ENCODE peak calls at places on chromosomes 16 and 17, in seven cellular contexts. N is fibroblast of mammary gland, P is dorsolateral prefrontal cortex, W is islet precursor cell, L is NCI-H774, O is endothelial cell, A is PC-9. D is an unnamed sample.

GRCh38 chr16:70589998-70590471 is 56.3 kb upstream of the IL34 start:
- DNase-seq in O (no peak), N (peak; percentile 36), P (no peak), L (no peak), W (no peak), A (no peak), D (no peak)

GRCh38 chr16:16163571-16163970 is 59.7 kb downstream of the ABCC6 start:
- DNase-seq in A (no peak), W (no peak), L (no peak), N (no peak), O (no peak), P (no peak), D (no peak)

GRCh38 chr16:30063278-30063892 is 2.2 kb upstream of the ALDOA start:
- DNase-seq in L (no peak), O (no peak), A (no peak), P (no peak), N (no peak), W (no peak), D (no peak)

GRCh38 chr17:157901-158300 is 20.5 kb downstream of the SCGB1C2 start:
- DNase-seq in A (no peak), N (no peak), O (no peak), L (no peak), W (no peak), P (no peak), D (no peak)

GRCh38 chr16:74774223-74775139 is at the start of gene FA2H:
- DNase-seq in O (peak; percentile 63), W (peak; percentile 97), N (no peak), P (peak; percentile 95), A (peak; percentile 84), L (peak; percentile 81), D (peak; percentile 94)

GRCh38 chr17:15185625-15185991 is 79.5 kb downstream of the PMP22 start:
- DNase-seq in P (no peak), N (peak; percentile 86), L (no peak), A (no peak), W (no peak), O (no peak), D (no peak)

GRCh38 chr16:30649725-30650368 is 913 bp upstream of the PRR14 start:
- DNase-seq in L (no peak), P (no peak), N (no peak), W (no peak), A (no peak), O (no peak), D (no peak)

GRCh38 chr17:45946841-45947256 is 52.2 kb upstream of the STH start:
- DNase-seq in P (no peak), O (no peak), A (no peak), N (no peak), L (no peak), W (no peak), D (no peak)

GRCh38 chr16:19912445-19913305 is 28.0 kb upstream of the GPRC5B start:
- DNase-seq in A (no peak), L (no peak), N (peak; percentile 83), O (no peak), W (peak; percentile 86), P (no peak), D (no peak)

GRCh38 chr17:40176409-40177110 is 710 bp upstream of the RAPGEFL1 start:
- DNase-seq in P (no peak), O (no peak), N (no peak), A (peak; percentile 67), W (no peak), L (peak; percentile 26), D (no peak)

GRCh38 chr17:78677303-78678219 is 100.4 kb upstream of the DNAH17 start:
- DNase-seq in A (no peak), N (no peak), L (no peak), O (no peak), P (no peak), W (no peak), D (no peak)

GRCh38 chr17:6843241-6843890 is 11.8 kb upstream of the TEKT1 start:
- DNase-seq in P (no peak), A (peak; percentile 49), L (peak; percentile 0), W (no peak), O (no peak), N (peak; percentile 68), D (no peak)

GRCh38 chr17:65749479-65749878 is 188.0 kb upstream of the AXIN2 start:
- DNase-seq in A (peak; percentile 55), L (no peak), O (no peak), P (no peak), N (peak; percentile 34), W (no peak), D (no peak)

GRCh38 chr17:72943826-72944689 is 148.4 kb downstream of the SLC39A11 start:
- DNase-seq in A (no peak), P (no peak), O (no peak), L (no peak), W (no peak), N (peak; percentile 15), D (no peak)

GRCh38 chr17:16328997-16329396 is 24.3 kb downstream of the CENPV start:
- DNase-seq in O (no peak), P (no peak), N (peak; percentile 10), W (no peak), A (no peak), L (no peak), D (peak; percentile 46)

GRCh38 chr17:80737106-80738019 is 192.7 kb downstream of the RPTOR start:
- DNase-seq in L (no peak), A (no peak), O (no peak), P (no peak), N (no peak), W (no peak), D (no peak)

GRCh38 chr17:61201211-61201610 is 198.4 kb upstream of the TBX2 start:
- DNase-seq in P (no peak), A (no peak), W (peak; percentile 58), N (peak; percentile 97), O (no peak), L (no peak), D (no peak)

GRCh38 chr17:7797976-7798375 is 36.0 kb upstream of the KDM6B start:
- DNase-seq in L (no peak), P (no peak), O (no peak), W (no peak), N (no peak), A (no peak), D (no peak)

GRCh38 chr17:17685775-17686291 is 4.6 kb downstream of the RAI1 start:
- DNase-seq in O (no peak), W (peak; percentile 93), A (peak; percentile 96), L (no peak), N (peak; percentile 88), P (no peak), D (peak; percentile 63)

GRCh38 chr17:66493283-66494019 is 191.0 kb downstream of the PRKCA start:
- DNase-seq in O (no peak), W (no peak), N (peak; percentile 91), P (no peak), L (no peak), A (no peak), D (no peak)

GRCh38 chr16:4415538-4416199 is 727 bp downstream of the CORO7 start:
- DNase-seq in L (peak; percentile 26), O (peak; percentile 57), P (peak; percentile 70), N (no peak), A (no peak), W (no peak), D (peak; percentile 46)